ENCODE peak calls at places on chromosomes 5 and 9, in seven cellular contexts. H is body of pancreas; K is brain microvascular endothelial cell; B is A673; N is right atrium auricular region; S is CD4-positive, alpha-beta T cell; T is keratinocyte. Z is an unnamed sample.

GRCh38 chr5:58041884-58042283 is 418.0 kb downstream of the PLK2 start:
- DNase-seq in T (no peak), K (no peak), H (no peak), N (no peak), B (no peak), S (no peak), Z (no peak)

GRCh38 chr5:31335456-31335855 is 142.0 kb downstream of the CDH6 start:
- DNase-seq in N (no peak), K (no peak), H (no peak), T (no peak), S (no peak), B (no peak), Z (no peak)

GRCh38 chr9:71955300-71955915 is 44.0 kb downstream of the C9orf85 start:
- DNase-seq in S (no peak), B (no peak), N (no peak), H (no peak), T (no peak), K (no peak), Z (no peak)

GRCh38 chr9:127066775-127067111 is 55.7 kb downstream of the ANGPTL2 start:
- DNase-seq in H (no peak), K (peak; percentile 42), S (no peak), T (no peak), N (no peak), B (no peak), Z (no peak)

GRCh38 chr5:90548069-90548593 is 10.5 kb upstream of the ADGRV1 start:
- DNase-seq in T (no peak), S (no peak), H (peak; percentile 74), N (no peak), K (peak; percentile 14), B (peak; percentile 44), Z (no peak)

GRCh38 chr5:74196233-74196632 is 444.3 kb downstream of the ENC1 start:
- DNase-seq in T (no peak), B (no peak), S (no peak), K (no peak), N (no peak), H (no peak), Z (no peak)

GRCh38 chr5:61728287-61728686 is 396.2 kb downstream of the ZSWIM6 start:
- DNase-seq in K (no peak), S (no peak), N (no peak), H (no peak), T (no peak), B (no peak), Z (no peak)

GRCh38 chr9:133975511-133975910 is 16.6 kb downstream of the VAV2 start:
- DNase-seq in S (no peak), N (no peak), H (no peak), K (no peak), T (no peak), B (no peak), Z (no peak)

GRCh38 chr5:178820001-178820400 is 39.8 kb upstream of the ZNF354B start:
- DNase-seq in H (no peak), N (no peak), K (no peak), S (no peak), T (no peak), B (no peak), Z (no peak)

GRCh38 chr5:159965031-159965837 is 43.7 kb upstream of the TTC1 start:
- DNase-seq in S (peak; percentile 7), N (peak; percentile 64), T (no peak), K (peak; percentile 46), H (peak; percentile 24), B (peak; percentile 62), Z (peak; percentile 50)

GRCh38 chr9:123401879-123402513 is 46.0 kb downstream of the CRB2 start:
- DNase-seq in H (no peak), N (no peak), T (no peak), K (peak; percentile 40), B (peak; percentile 68), S (no peak), Z (peak; percentile 55)
- TF ChIP-seq CTCF in H (peak; percentile 39), N (peak; percentile 80), T (peak; percentile 71), K (peak; percentile 89), B (peak; percentile 86), S (no peak), Z (peak; percentile 58)

DNA sequence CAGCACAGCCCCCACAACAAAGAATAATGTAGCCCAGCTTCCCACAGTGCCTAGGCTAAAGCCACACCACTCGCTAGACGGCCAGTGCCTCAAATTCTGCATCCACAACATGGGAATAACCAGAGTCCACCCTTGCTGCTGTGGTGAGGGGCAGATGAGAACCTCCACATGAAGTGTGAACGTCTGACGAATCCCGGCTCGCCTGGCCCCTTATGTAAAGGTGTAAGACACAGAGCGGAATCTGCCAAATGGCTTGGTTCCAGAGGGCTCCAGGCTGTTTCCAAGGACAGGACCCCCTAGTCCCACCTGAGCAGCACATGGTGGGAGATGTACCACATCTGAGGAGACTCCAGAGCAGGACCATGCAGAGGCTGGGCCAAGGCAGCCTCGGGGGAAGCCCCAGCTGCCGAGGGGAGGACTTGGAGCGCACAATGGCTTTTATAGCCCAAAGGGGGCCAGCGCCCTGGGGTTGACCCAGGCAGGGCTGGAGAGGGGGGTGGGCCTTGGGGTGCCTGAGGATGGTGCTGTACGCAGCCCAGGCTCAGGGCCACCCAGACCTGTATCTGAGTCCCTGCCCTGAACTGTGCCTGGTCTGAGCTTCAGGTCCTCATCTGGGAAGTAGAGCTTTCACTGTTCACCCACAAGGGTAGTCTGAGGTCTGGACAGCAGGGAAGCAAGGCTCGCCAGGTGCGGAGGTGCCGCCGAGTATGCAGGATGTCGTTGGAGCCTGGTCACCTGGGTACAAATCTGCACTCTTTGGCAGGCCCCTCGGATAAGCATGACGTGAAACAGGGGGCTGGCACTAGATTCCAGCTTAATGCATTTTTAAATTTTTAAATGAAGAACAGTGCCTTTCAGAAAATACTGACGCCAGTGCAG is 24.9 kb upstream of the SLC25A51 start:
- DNase-seq in T (no peak), K (no peak), H (no peak), S (no peak), B (no peak), N (no peak), Z (no peak)
- H3K27ac ChIP-seq in T (no peak overlapping the region), K (peak overlapping the region; percentile 34), H (no peak overlapping the region), S (no peak overlapping the region), B (no peak overlapping the region), N (no peak overlapping the region), Z (no peak overlapping the region)

GRCh38 chr9:98778711-98779530 is 17.4 kb downstream of the ANKS6 start:
- DNase-seq in B (no peak), K (no peak), H (no peak), N (peak; percentile 32), T (no peak), S (no peak), Z (no peak)
- TF ChIP-seq CTCF in B (no peak), K (no peak), H (no peak), N (no peak), T (no peak), S (no peak), Z (no peak)

DNA sequence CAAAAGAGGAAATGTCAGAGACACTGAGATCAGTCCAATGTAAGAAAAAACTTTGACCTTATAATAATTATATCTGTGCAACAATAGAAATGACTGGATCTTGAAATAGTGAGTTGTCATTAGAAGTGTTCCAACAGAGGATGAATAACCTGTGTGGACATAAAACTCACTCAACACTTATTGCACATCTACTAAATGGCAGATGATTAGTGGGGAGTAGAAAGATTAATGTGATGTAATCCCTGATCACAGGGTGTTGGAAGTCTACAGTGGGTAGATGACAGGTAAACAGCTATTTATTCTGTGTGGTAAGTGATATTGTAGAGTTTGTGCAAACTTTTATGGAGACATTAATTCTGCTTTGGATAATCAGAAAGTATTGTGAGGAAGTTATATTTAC is 177.3 kb upstream of the HMHB1 start:
- DNase-seq in N (no peak), K (no peak), S (no peak), B (no peak), H (no peak), T (no peak), Z (no peak)
- H3K27ac ChIP-seq in N (no peak overlapping the region), K (no peak overlapping the region), S (no peak overlapping the region), B (no peak overlapping the region), H (no peak overlapping the region), T (no peak overlapping the region), Z (no peak overlapping the region)

DNA sequence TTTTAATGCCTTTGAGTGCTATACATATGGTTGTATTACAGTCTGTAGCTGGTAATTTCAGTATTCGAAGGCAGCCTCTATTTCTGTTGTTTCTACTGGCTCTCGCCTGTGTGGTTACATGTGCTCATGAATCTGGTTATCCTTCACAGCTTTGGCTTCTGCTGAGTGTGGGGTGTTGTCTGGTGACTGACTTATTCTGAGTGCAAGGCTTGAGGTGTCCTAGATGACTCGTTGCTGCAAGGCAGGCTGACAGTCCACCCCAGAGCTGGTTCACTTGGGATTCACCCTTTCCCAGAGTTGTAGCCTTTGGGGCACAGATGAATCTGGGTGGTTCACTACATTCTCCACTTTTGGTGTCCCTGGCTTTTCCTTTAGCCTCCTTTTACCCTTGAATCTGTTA is 41.4 kb downstream of the PDE8B start:
- DNase-seq in S (no peak), N (no peak), B (no peak), K (no peak), H (no peak), T (no peak), Z (no peak)
- TF ChIP-seq CTCF in S (no peak), N (no peak), B (no peak), K (no peak), H (no peak), T (no peak), Z (no peak)

DNA sequence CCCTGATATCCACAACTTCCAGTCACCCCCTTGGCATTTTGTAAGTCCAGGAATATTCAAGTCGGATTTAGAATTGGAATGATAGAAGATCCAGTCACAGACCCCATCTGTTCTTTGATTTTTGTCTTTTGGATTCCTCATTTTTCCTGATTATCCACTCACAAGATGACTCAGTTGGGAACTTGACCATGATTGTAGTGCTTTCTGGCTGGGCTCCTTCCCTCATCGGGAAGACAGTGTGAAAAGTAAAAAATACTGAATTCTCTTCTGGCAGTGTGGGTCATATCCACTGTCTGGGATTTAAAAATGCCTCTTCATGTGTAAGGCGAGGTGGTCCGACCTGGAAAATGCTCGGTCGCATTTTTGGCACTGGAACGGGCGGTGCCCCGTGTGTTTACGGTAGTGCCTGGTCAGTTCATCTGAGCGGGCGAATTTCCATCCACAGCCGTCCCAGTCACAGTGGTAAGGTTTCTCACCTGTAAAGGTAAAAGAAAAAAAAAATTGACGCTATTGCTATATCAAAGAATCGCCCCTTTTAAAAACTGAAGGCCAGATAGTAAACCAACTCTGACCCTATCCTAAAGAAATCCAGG is 4.0 kb downstream of the KLF4 start:
- DNase-seq in K (no peak), H (no peak), T (no peak), B (no peak), N (no peak), S (no peak), Z (no peak)
- H3K27ac ChIP-seq in K (no peak overlapping the region), H (no peak overlapping the region), T (peak overlapping the region; percentile 95), B (no peak overlapping the region), N (peak overlapping the region; percentile 96), S (no peak overlapping the region), Z (peak overlapping the region; percentile 94)